ENCODE peak calls at places on chromosomes 4 and X, in six cellular contexts. H is neural progenitor cell; E is CD8-positive, alpha-beta memory T cell; X is AG04450; K is mammary epithelial cell; I is HCT116. G is an unnamed sample.

GRCh38 chrX:48028091-48028490 is 21.3 kb downstream of the SPACA5 start:
- DNase-seq in I (no peak), E (no peak), X (no peak), K (no peak), H (no peak), G (no peak)

GRCh38 chr4:168832746-168833575 is 177.1 kb downstream of the CBR4 start:
- DNase-seq in X (no peak), K (peak; percentile 69), E (no peak), I (no peak), H (peak; percentile 79), G (peak; percentile 23)

GRCh38 chr4:76905521-76905920 is 7.6 kb upstream of the SOWAHB start:
- DNase-seq in K (no peak), I (no peak), H (no peak), X (peak; percentile 29), E (no peak), G (no peak)

GRCh38 chrX:65903750-65904149 is 136.1 kb downstream of the VSIG4 start:
- DNase-seq in H (no peak), I (no peak), X (no peak), K (no peak), E (no peak), G (no peak)

GRCh38 chrX:39936886-39937770 is 160.6 kb downstream of the BCOR start:
- DNase-seq in H (no peak), E (no peak), K (no peak), I (no peak), X (no peak), G (peak; percentile 19)

GRCh38 chr4:8830056-8830455 is 41.6 kb downstream of the HMX1 start:
- DNase-seq in X (no peak), K (no peak), E (no peak), I (no peak), H (no peak), G (peak; percentile 41)

GRCh38 chrX:151973851-151974335 is 583 bp downstream of the GABRE start:
- DNase-seq in I (no peak), E (no peak), X (no peak), K (peak; percentile 32), H (no peak), G (peak; percentile 38)

GRCh38 chr4:63919636-63920365 is 489.4 kb downstream of the TECRL start:
- DNase-seq in I (no peak), X (no peak), E (no peak), K (no peak), H (no peak), G (no peak)

GRCh38 chr4:93168053-93168452 is 660.5 kb upstream of the ATOH1 start:
- DNase-seq in H (no peak), I (no peak), E (no peak), K (no peak), X (no peak), G (no peak)

GRCh38 chr4:154616731-154617130 is 4.3 kb upstream of the FGG start:
- DNase-seq in E (no peak), K (no peak), X (no peak), H (no peak), I (no peak), G (no peak)

GRCh38 chr4:13750594-13750993 is 123.1 kb upstream of the BOD1L1 start:
- DNase-seq in K (peak; percentile 12), I (no peak), H (no peak), E (no peak), X (no peak), G (no peak)

GRCh38 chr4:8355864-8356565 is 84.5 kb downstream of the ACOX3 start:
- DNase-seq in E (no peak), I (no peak), H (no peak), X (no peak), K (peak; percentile 47), G (peak; percentile 3)

GRCh38 chr4:56048621-56049427 is 100.1 kb downstream of the CEP135 start:
- DNase-seq in E (no peak), K (peak; percentile 31), I (peak; percentile 29), X (no peak), H (peak; percentile 91), G (peak; percentile 81)

GRCh38 chr4:176357359-176358082 is 37.8 kb downstream of the SPCS3 start:
- DNase-seq in K (no peak), E (no peak), I (no peak), H (no peak), X (no peak), G (no peak)

GRCh38 chrX:70354726-70355125 is 64.8 kb downstream of the KIF4A start:
- DNase-seq in E (no peak), K (no peak), X (no peak), H (no peak), I (no peak), G (no peak)

GRCh38 chr4:128913228-128913627 is 103.7 kb downstream of the JADE1 start:
- DNase-seq in X (no peak), H (no peak), K (no peak), E (no peak), I (no peak), G (no peak)

GRCh38 chrX:115387327-115387726 is 97.8 kb downstream of the LUZP4 start:
- DNase-seq in H (no peak), E (no peak), I (no peak), X (no peak), K (no peak), G (no peak)

GRCh38 chr4:121784975-121785374 is 16.1 kb upstream of the EXOSC9 start:
- DNase-seq in X (peak; percentile 79), K (peak; percentile 82), E (no peak), H (no peak), I (no peak), G (no peak)

GRCh38 chrX:39195156-39195555 is 393.9 kb downstream of the MID1IP1 start:
- DNase-seq in H (no peak), K (no peak), I (no peak), E (no peak), X (no peak), G (peak; percentile 89)

GRCh38 chr4:182916483-182917181 is 554 bp downstream of the DCTD start:
- DNase-seq in E (no peak), I (no peak), H (no peak), K (peak; percentile 47), X (no peak), G (peak; percentile 57)

GRCh38 chr4:68271851-68272756 is 26.6 kb upstream of the TMPRSS11B start:
- DNase-seq in E (no peak), H (peak; percentile 45), X (peak; percentile 30), K (peak; percentile 51), I (peak; percentile 21), G (no peak)
- H3K4me3 ChIP-seq in E (no peak overlapping the region), H (peak overlapping the region; percentile 41), X (peak overlapping the region; percentile 49), K (peak overlapping the region; percentile 33), I (no peak overlapping the region), G (no peak overlapping the region)

GRCh38 chr4:113591982-113592381 is 169.6 kb downstream of the CAMK2D start:
- DNase-seq in K (no peak), I (no peak), E (no peak), H (no peak), X (no peak), G (no peak)
- H3K27ac ChIP-seq in K (no peak overlapping the region), I (no peak overlapping the region), E (no peak overlapping the region), H (no peak overlapping the region), X (no peak overlapping the region), G (no peak overlapping the region)

DNA sequence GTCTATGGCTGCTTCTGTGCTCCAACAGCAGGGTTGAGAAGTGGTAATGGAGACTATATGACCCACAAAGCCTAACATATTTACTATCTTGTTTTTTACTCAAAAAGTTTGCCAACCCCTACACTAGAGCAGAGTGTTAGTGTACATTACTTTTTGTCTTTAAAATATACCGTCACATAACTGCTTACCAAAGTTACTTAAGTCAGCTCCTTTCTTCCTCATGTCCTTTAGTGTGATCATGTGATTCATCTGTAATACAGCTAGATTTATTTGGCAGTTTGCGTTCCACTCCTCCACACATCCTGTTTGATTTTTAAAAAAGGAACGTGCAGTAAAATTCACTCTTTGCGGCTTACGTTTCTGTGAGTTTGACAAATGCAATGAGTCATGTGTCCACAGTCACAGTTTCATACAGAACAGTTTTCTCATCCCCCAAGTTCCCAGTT is 162.4 kb upstream of the GPRIN3 start:
- DNase-seq in X (peak; percentile 77), H (no peak), E (no peak), K (peak; percentile 88), I (no peak), G (no peak)
- H3K4me3 ChIP-seq in X (peak overlapping the region; percentile 17), H (no peak overlapping the region), E (no peak overlapping the region), K (no peak overlapping the region), I (no peak overlapping the region), G (no peak overlapping the region)

GRCh38 chr4:123784626-123785025 is 388.0 kb downstream of the SPRY1 start:
- DNase-seq in E (no peak), I (no peak), X (no peak), K (no peak), H (no peak), G (no peak)
- H3K27ac ChIP-seq in E (no peak overlapping the region), I (no peak overlapping the region), X (peak overlapping the region; percentile 4), K (no peak overlapping the region), H (peak overlapping the region; percentile 81), G (no peak overlapping the region)

DNA sequence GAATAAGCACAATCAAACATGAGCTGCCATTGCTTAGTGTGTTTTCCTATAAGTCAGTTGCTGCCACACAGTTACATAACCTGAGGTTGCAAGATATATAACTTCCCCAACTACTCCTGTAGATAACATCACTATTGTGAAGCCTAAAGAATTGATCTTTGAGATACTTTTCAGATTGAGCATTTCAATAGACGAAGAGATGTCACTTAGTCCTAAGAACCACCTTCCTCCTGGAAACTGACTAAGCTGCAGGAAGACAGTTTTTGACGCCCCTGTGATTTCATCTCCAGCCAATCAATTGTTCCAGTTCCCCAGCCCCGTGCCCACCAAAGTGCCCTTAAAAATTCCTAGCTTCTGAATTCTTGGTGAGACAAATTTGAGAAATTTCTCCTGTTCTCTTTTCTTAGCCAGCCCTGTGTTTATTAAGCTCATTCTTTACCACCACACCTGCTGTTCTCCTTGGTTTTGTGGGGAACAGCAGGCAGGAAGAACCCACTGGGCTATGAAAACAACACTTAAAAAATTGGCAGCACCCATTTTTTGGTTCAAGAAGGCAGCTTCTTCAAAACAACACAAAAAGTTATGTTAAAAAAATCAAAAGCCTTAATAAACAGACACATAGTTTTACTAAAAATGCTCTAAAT is 317.1 kb upstream of the PABPC4L start:
- DNase-seq in I (no peak), H (no peak), X (no peak), E (no peak), K (no peak), G (no peak)
- H3K4me3 ChIP-seq in I (no peak overlapping the region), H (no peak overlapping the region), X (no peak overlapping the region), E (no peak overlapping the region), K (no peak overlapping the region), G (no peak overlapping the region)

GRCh38 chrX:41799661-41800060 is 75.7 kb downstream of the GPR82 start:
- DNase-seq in I (no peak), X (no peak), E (no peak), K (no peak), H (no peak), G (no peak)
- H3K27ac ChIP-seq in I (no peak overlapping the region), X (no peak overlapping the region), E (no peak overlapping the region), K (no peak overlapping the region), H (no peak overlapping the region), G (no peak overlapping the region)

GRCh38 chr4:177441803-177442622 is at the start of gene AGA:
- DNase-seq in I (peak; percentile 86), X (peak; percentile 83), H (peak; percentile 97), E (peak; percentile 95), K (peak; percentile 94), G (peak; percentile 98)
- H3K4me3 ChIP-seq in I (peak within 1 kb of the TSS; percentile 77), X (peak within 1 kb of the TSS; percentile 83), H (peak within 1 kb of the TSS; percentile 62), E (peak within 1 kb of the TSS; percentile 92), K (peak within 1 kb of the TSS; percentile 77), G (peak within 1 kb of the TSS; percentile 71)

GRCh38 chrX:54397113-54397512 is 39.3 kb upstream of the WNK3 start:
- DNase-seq in K (peak; percentile 54), I (no peak), X (no peak), E (no peak), H (no peak), G (no peak)
- H3K27ac ChIP-seq in K (no peak overlapping the region), I (no peak overlapping the region), X (no peak overlapping the region), E (no peak overlapping the region), H (no peak overlapping the region), G (no peak overlapping the region)

G was measured in WERI-Rb-1.